ENCODE peak calls at places on chromosomes 3 and 15, in eight cellular contexts. U is A549; C is naive thymus-derived CD4-positive, alpha-beta T cell; D is NCI-H2029 treated with DMSO at 0.1 percent for 48 hours; B is tibial artery; O is activated T-cell treated with anti-CD3 and anti-CD28 coated beads, Interleukin-2, amount 50 U/mL, for 1 hour; E is NT2/D1; H is globus pallidus. W is an unnamed sample.

GRCh38 chr3:30664884-30665283 is 58.5 kb downstream of the TGFBR2 start:
- DNase-seq in E (no peak), O (no peak), D (no peak), B (no peak), H (no peak), C (no peak), U (no peak), W (no peak)

GRCh38 chr15:98952381-98952803 is 55.2 kb downstream of the PGPEP1L start:
- DNase-seq in C (no peak), H (no peak), B (no peak), D (no peak), E (no peak), O (no peak), U (no peak), W (no peak)

GRCh38 chr3:196518999-196519737 is 4.0 kb upstream of the SMCO1 start:
- DNase-seq in D (no peak), B (peak; percentile 56), O (peak; percentile 40), E (peak; percentile 86), U (no peak), H (no peak), C (no peak), W (no peak)

GRCh38 chr3:24680214-24680967 is 185.7 kb upstream of the THRB start:
- DNase-seq in D (peak; percentile 6), O (peak; percentile 30), E (no peak), C (peak; percentile 11), U (peak; percentile 53), B (peak; percentile 56), H (peak; percentile 11), W (peak; percentile 67)

GRCh38 chr15:32716216-32716959 is 1.4 kb upstream of the GREM1 start:
- DNase-seq in O (no peak), H (peak; percentile 42), C (no peak), D (no peak), E (no peak), U (no peak), B (no peak), W (no peak)

GRCh38 chr3:153287017-153287416 is 125.0 kb downstream of the RAP2B start:
- DNase-seq in B (no peak), U (no peak), C (no peak), D (no peak), H (no peak), E (no peak), O (no peak), W (no peak)

GRCh38 chr15:101689901-101690300 is 34.4 kb downstream of the TARS3 start:
- DNase-seq in U (no peak), C (no peak), B (no peak), E (no peak), H (no peak), D (no peak), O (no peak), W (no peak)

GRCh38 chr15:99454941-99455795 is 110.6 kb upstream of the MEF2A start:
- DNase-seq in C (no peak), O (no peak), E (no peak), U (no peak), D (no peak), B (peak; percentile 91), H (peak; percentile 26), W (peak; percentile 68)

GRCh38 chr15:94858011-94858410 is 626.6 kb downstream of the MCTP2 start:
- DNase-seq in U (no peak), D (no peak), H (no peak), C (no peak), B (no peak), O (no peak), E (no peak), W (no peak)

GRCh38 chr3:12841085-12841969 is at the start of gene RPL32:
- DNase-seq in U (peak; percentile 84), D (peak; percentile 100), H (peak; percentile 94), B (peak; percentile 84), E (peak; percentile 93), O (peak; percentile 83), C (peak; percentile 72), W (peak; percentile 86)

W was measured in breast epithelium.